ENCODE peak calls at places on chromosomes 1 and 21, in eight cellular contexts. One of them, this sample, is unnamed.

GRCh38 chr1:152646656-152647055 is 16.5 kb upstream of the LCE2D start:
- DNase-seq in OCI-LY7: no peak
- DNase-seq in GM23338: no peak
- DNase-seq in SK-N-SH: no peak
- DNase-seq in neural progenitor cell: no peak
- DNase-seq in hepatocyte: no peak
- DNase-seq in HCT116: no peak
- DNase-seq in PC-3: no peak
- DNase-seq in this sample: no peak

GRCh38 chr1:21280011-21280471 is 10.2 kb downstream of the ECE1 start:
- DNase-seq in OCI-LY7: no peak
- DNase-seq in GM23338: no peak
- DNase-seq in SK-N-SH: no peak
- DNase-seq in neural progenitor cell: no peak
- DNase-seq in hepatocyte: no peak
- DNase-seq in HCT116: no peak
- DNase-seq in PC-3: no peak
- DNase-seq in this sample: no peak

GRCh38 chr1:53362851-53363642 is 35.2 kb upstream of the LRP8 start:
- DNase-seq in OCI-LY7: peak
- DNase-seq in GM23338: peak
- DNase-seq in SK-N-SH: no peak
- DNase-seq in neural progenitor cell: no peak
- DNase-seq in hepatocyte: no peak
- DNase-seq in HCT116: no peak
- DNase-seq in PC-3: no peak
- DNase-seq in this sample: no peak

GRCh38 chr1:231240883-231241735 is at the start of gene GNPAT:
- DNase-seq in OCI-LY7: peak
- DNase-seq in GM23338: peak
- DNase-seq in SK-N-SH: peak
- DNase-seq in neural progenitor cell: peak
- DNase-seq in hepatocyte: peak
- DNase-seq in HCT116: peak
- DNase-seq in PC-3: peak
- DNase-seq in this sample: peak

GRCh38 chr1:101235696-101236545 is 898 bp upstream of the S1PR1 start:
- DNase-seq in OCI-LY7: peak
- DNase-seq in GM23338: peak
- DNase-seq in SK-N-SH: peak
- DNase-seq in neural progenitor cell: peak
- DNase-seq in hepatocyte: peak
- DNase-seq in HCT116: no peak
- DNase-seq in PC-3: peak
- DNase-seq in this sample: no peak

GRCh38 chr1:63124666-63125191 is 197.6 kb upstream of the FOXD3 start:
- DNase-seq in OCI-LY7: no peak
- DNase-seq in GM23338: no peak
- DNase-seq in SK-N-SH: no peak
- DNase-seq in neural progenitor cell: no peak
- DNase-seq in hepatocyte: no peak
- DNase-seq in HCT116: no peak
- DNase-seq in PC-3: peak
- DNase-seq in this sample: peak

GRCh38 chr1:39145651-39145970 is 58.9 kb upstream of the MACF1 start:
- DNase-seq in OCI-LY7: no peak
- DNase-seq in GM23338: no peak
- DNase-seq in SK-N-SH: no peak
- DNase-seq in neural progenitor cell: no peak
- DNase-seq in hepatocyte: no peak
- DNase-seq in HCT116: no peak
- DNase-seq in PC-3: no peak
- DNase-seq in this sample: no peak

GRCh38 chr1:183246436-183246835 is 60.4 kb downstream of the LAMC2 start:
- DNase-seq in OCI-LY7: no peak
- DNase-seq in GM23338: no peak
- DNase-seq in SK-N-SH: no peak
- DNase-seq in neural progenitor cell: no peak
- DNase-seq in hepatocyte: no peak
- DNase-seq in HCT116: no peak
- DNase-seq in PC-3: no peak
- DNase-seq in this sample: no peak

GRCh38 chr1:192133350-192133950 is 24.8 kb upstream of the RGS18 start:
- DNase-seq in OCI-LY7: no peak
- DNase-seq in GM23338: no peak
- DNase-seq in SK-N-SH: no peak
- DNase-seq in neural progenitor cell: no peak
- DNase-seq in hepatocyte: no peak
- DNase-seq in HCT116: no peak
- DNase-seq in PC-3: peak
- DNase-seq in this sample: no peak

GRCh38 chr1:32872189-32872898 is 1.6 kb upstream of the FNDC5 start:
- DNase-seq in OCI-LY7: peak
- DNase-seq in GM23338: peak
- DNase-seq in SK-N-SH: peak
- DNase-seq in neural progenitor cell: peak
- DNase-seq in hepatocyte: peak
- DNase-seq in HCT116: no peak
- DNase-seq in PC-3: peak
- DNase-seq in this sample: peak

GRCh38 chr1:12196641-12197482 is 30.1 kb downstream of the TNFRSF1B start:
- DNase-seq in OCI-LY7: peak
- DNase-seq in GM23338: peak
- DNase-seq in SK-N-SH: no peak
- DNase-seq in neural progenitor cell: peak
- DNase-seq in hepatocyte: peak
- DNase-seq in HCT116: no peak
- DNase-seq in PC-3: no peak
- DNase-seq in this sample: no peak

GRCh38 chr1:93450331-93450730 is 2.4 kb downstream of the FNBP1L start:
- DNase-seq in OCI-LY7: no peak
- DNase-seq in GM23338: no peak
- DNase-seq in SK-N-SH: no peak
- DNase-seq in neural progenitor cell: no peak
- DNase-seq in hepatocyte: no peak
- DNase-seq in HCT116: no peak
- DNase-seq in PC-3: no peak
- DNase-seq in this sample: no peak

GRCh38 chr1:222926566-222926965 is 111.7 kb downstream of the DISP1 start:
- DNase-seq in OCI-LY7: no peak
- DNase-seq in GM23338: no peak
- DNase-seq in SK-N-SH: no peak
- DNase-seq in neural progenitor cell: no peak
- DNase-seq in hepatocyte: no peak
- DNase-seq in HCT116: no peak
- DNase-seq in PC-3: peak
- DNase-seq in this sample: no peak

GRCh38 chr21:44903689-44904088 is 17.0 kb downstream of the ITGB2 start:
- DNase-seq in OCI-LY7: no peak
- DNase-seq in GM23338: no peak
- DNase-seq in SK-N-SH: no peak
- DNase-seq in neural progenitor cell: no peak
- DNase-seq in hepatocyte: no peak
- DNase-seq in HCT116: no peak
- DNase-seq in PC-3: no peak
- DNase-seq in this sample: no peak

GRCh38 chr1:206682111-206682510 is 2.6 kb upstream of the MAPKAPK2 start:
- DNase-seq in OCI-LY7: peak
- DNase-seq in GM23338: no peak
- DNase-seq in SK-N-SH: no peak
- DNase-seq in neural progenitor cell: no peak
- DNase-seq in hepatocyte: peak
- DNase-seq in HCT116: no peak
- DNase-seq in PC-3: no peak
- DNase-seq in this sample: no peak

GRCh38 chr1:179264506-179264905 is 29.1 kb upstream of the SOAT1 start:
- DNase-seq in OCI-LY7: no peak
- DNase-seq in GM23338: no peak
- DNase-seq in SK-N-SH: no peak
- DNase-seq in neural progenitor cell: no peak
- DNase-seq in hepatocyte: no peak
- DNase-seq in HCT116: no peak
- DNase-seq in PC-3: no peak
- DNase-seq in this sample: no peak
- TF ChIP-seq EZH2phosphoT487 in OCI-LY7: no peak
- TF ChIP-seq EZH2phosphoT487 in GM23338: no peak
- TF ChIP-seq EZH2phosphoT487 in SK-N-SH: no peak
- TF ChIP-seq EZH2phosphoT487 in neural progenitor cell: no peak
- TF ChIP-seq EZH2phosphoT487 in hepatocyte: no peak
- TF ChIP-seq EZH2phosphoT487 in HCT116: no peak
- TF ChIP-seq EZH2phosphoT487 in PC-3: no peak
- TF ChIP-seq EZH2phosphoT487 in this sample: no peak

GRCh38 chr1:218346391-218347204 is 1.5 kb downstream of the TGFB2 start:
- DNase-seq in OCI-LY7: no peak
- DNase-seq in GM23338: peak
- DNase-seq in SK-N-SH: no peak
- DNase-seq in neural progenitor cell: peak
- DNase-seq in hepatocyte: peak
- DNase-seq in HCT116: no peak
- DNase-seq in PC-3: peak
- DNase-seq in this sample: no peak

GRCh38 chr1:218347316-218347712 is 2.2 kb downstream of the TGFB2 start:
- DNase-seq in OCI-LY7: no peak
- DNase-seq in GM23338: peak
- DNase-seq in SK-N-SH: no peak
- DNase-seq in neural progenitor cell: peak
- DNase-seq in hepatocyte: peak
- DNase-seq in HCT116: no peak
- DNase-seq in PC-3: peak
- DNase-seq in this sample: no peak

GRCh38 chr1:218347713-218348627 is 2.8 kb downstream of the TGFB2 start:
- DNase-seq in OCI-LY7: no peak
- DNase-seq in GM23338: peak
- DNase-seq in SK-N-SH: no peak
- DNase-seq in neural progenitor cell: no peak
- DNase-seq in hepatocyte: peak
- DNase-seq in HCT116: no peak
- DNase-seq in PC-3: peak
- DNase-seq in this sample: no peak

GRCh38 chr1:218345673-218346390 is 696 bp downstream of the TGFB2 start:
- DNase-seq in OCI-LY7: peak
- DNase-seq in GM23338: peak
- DNase-seq in SK-N-SH: peak
- DNase-seq in neural progenitor cell: peak
- DNase-seq in hepatocyte: peak
- DNase-seq in HCT116: no peak
- DNase-seq in PC-3: peak
- DNase-seq in this sample: peak

GRCh38 chr1:218344814-218345672 is at the start of gene TGFB2:
- DNase-seq in OCI-LY7: no peak
- DNase-seq in GM23338: peak
- DNase-seq in SK-N-SH: no peak
- DNase-seq in neural progenitor cell: peak
- DNase-seq in hepatocyte: peak
- DNase-seq in HCT116: no peak
- DNase-seq in PC-3: peak
- DNase-seq in this sample: peak
- TF ChIP-seq CTCF in OCI-LY7: no peak
- TF ChIP-seq CTCF in GM23338: peak
- TF ChIP-seq CTCF in SK-N-SH: no peak
- TF ChIP-seq CTCF in neural progenitor cell: no peak
- TF ChIP-seq CTCF in hepatocyte: peak
- TF ChIP-seq CTCF in HCT116: no peak
- TF ChIP-seq CTCF in PC-3: peak
- TF ChIP-seq CTCF in this sample: no peak

GRCh38 chr1:204696606-204697005 is 11.1 kb upstream of the LRRN2 start:
- DNase-seq in OCI-LY7: no peak
- DNase-seq in GM23338: no peak
- DNase-seq in SK-N-SH: no peak
- DNase-seq in neural progenitor cell: no peak
- DNase-seq in hepatocyte: no peak
- DNase-seq in HCT116: no peak
- DNase-seq in PC-3: no peak
- DNase-seq in this sample: no peak

GRCh38 chr1:204694145-204694544 is 8.6 kb upstream of the LRRN2 start:
- DNase-seq in OCI-LY7: no peak
- DNase-seq in GM23338: no peak
- DNase-seq in SK-N-SH: no peak
- DNase-seq in neural progenitor cell: no peak
- DNase-seq in hepatocyte: no peak
- DNase-seq in HCT116: no peak
- DNase-seq in PC-3: no peak
- DNase-seq in this sample: no peak

GRCh38 chr1:204695692-204696091 is 10.2 kb upstream of the LRRN2 start:
- DNase-seq in OCI-LY7: no peak
- DNase-seq in GM23338: no peak
- DNase-seq in SK-N-SH: no peak
- DNase-seq in neural progenitor cell: no peak
- DNase-seq in hepatocyte: no peak
- DNase-seq in HCT116: no peak
- DNase-seq in PC-3: no peak
- DNase-seq in this sample: no peak

GRCh38 chr1:204692320-204692851 is 6.8 kb upstream of the LRRN2 start:
- DNase-seq in OCI-LY7: peak
- DNase-seq in GM23338: peak
- DNase-seq in SK-N-SH: peak
- DNase-seq in neural progenitor cell: no peak
- DNase-seq in hepatocyte: no peak
- DNase-seq in HCT116: no peak
- DNase-seq in PC-3: peak
- DNase-seq in this sample: no peak

GRCh38 chr1:204692852-204693356 is 7.4 kb upstream of the LRRN2 start:
- DNase-seq in OCI-LY7: no peak
- DNase-seq in GM23338: peak
- DNase-seq in SK-N-SH: no peak
- DNase-seq in neural progenitor cell: peak
- DNase-seq in hepatocyte: no peak
- DNase-seq in HCT116: peak
- DNase-seq in PC-3: no peak
- DNase-seq in this sample: no peak
- H2AFZ ChIP-seq in OCI-LY7: no peak
- H2AFZ ChIP-seq in GM23338: peak
- H2AFZ ChIP-seq in SK-N-SH: no peak
- H2AFZ ChIP-seq in neural progenitor cell: peak
- H2AFZ ChIP-seq in hepatocyte: no peak
- H2AFZ ChIP-seq in HCT116: peak
- H2AFZ ChIP-seq in PC-3: no peak
- H2AFZ ChIP-seq in this sample: no peak

GRCh38 chr1:119506941-119507340 is at the start of gene HSD3B1:
- DNase-seq in OCI-LY7: no peak
- DNase-seq in GM23338: no peak
- DNase-seq in SK-N-SH: no peak
- DNase-seq in neural progenitor cell: no peak
- DNase-seq in hepatocyte: no peak
- DNase-seq in HCT116: no peak
- DNase-seq in PC-3: peak
- DNase-seq in this sample: no peak

GRCh38 chr1:119510046-119510445 is 3.0 kb downstream of the HSD3B1 start:
- DNase-seq in OCI-LY7: no peak
- DNase-seq in GM23338: no peak
- DNase-seq in SK-N-SH: no peak
- DNase-seq in neural progenitor cell: no peak
- DNase-seq in hepatocyte: no peak
- DNase-seq in HCT116: no peak
- DNase-seq in PC-3: peak
- DNase-seq in this sample: no peak

DNA sequence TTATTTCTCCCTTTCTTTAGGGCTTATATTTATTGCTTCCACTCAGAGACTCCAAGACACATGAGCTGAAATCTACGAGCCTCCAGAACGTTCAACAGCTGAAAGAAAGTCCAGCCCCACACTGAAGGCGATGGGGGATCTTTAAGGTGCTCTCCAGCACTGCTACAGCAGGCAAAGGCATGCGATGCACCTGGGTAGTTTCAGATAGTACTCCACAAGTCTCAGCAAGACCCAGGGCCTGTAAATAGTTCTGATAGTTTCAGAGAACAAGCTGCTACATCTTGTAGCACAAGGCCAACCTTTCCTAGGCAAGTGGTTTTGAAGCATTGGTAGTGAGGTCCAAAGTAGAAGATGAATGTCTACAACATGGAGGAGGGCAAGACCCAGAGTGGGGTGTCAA is 2.2 kb upstream of the HSD3B1 start:
- DNase-seq in OCI-LY7: no peak
- DNase-seq in GM23338: no peak
- DNase-seq in SK-N-SH: no peak
- DNase-seq in neural progenitor cell: no peak
- DNase-seq in hepatocyte: no peak
- DNase-seq in HCT116: no peak
- DNase-seq in PC-3: no peak
- DNase-seq in this sample: no peak
- TF ChIP-seq EZH2phosphoT487 in OCI-LY7: no peak
- TF ChIP-seq EZH2phosphoT487 in GM23338: no peak
- TF ChIP-seq EZH2phosphoT487 in SK-N-SH: no peak
- TF ChIP-seq EZH2phosphoT487 in neural progenitor cell: no peak
- TF ChIP-seq EZH2phosphoT487 in hepatocyte: no peak
- TF ChIP-seq EZH2phosphoT487 in HCT116: no peak
- TF ChIP-seq EZH2phosphoT487 in PC-3: no peak
- TF ChIP-seq EZH2phosphoT487 in this sample: no peak

This sample was measured in MM.1S.